ENCODE peak calls at places on chromosome 22, in ten cellular contexts. F is A549, H is body of pancreas, E is uterus, N is GM12891, L is heart left ventricle, K is stomach, Q is esophagus squamous epithelium, Y is sigmoid colon, R is breast epithelium. S is an unnamed sample.

GRCh38 chr22:26038365-26038764 is 130.9 kb upstream of the SEZ6L start:
- DNase-seq in F (no peak), H (no peak), E (no peak), N (no peak), L (no peak), K (no peak), Q (no peak), Y (no peak), R (no peak), S (no peak)

GRCh38 chr22:29765905-29766631 is 739 bp downstream of the ZMAT5 start:
- DNase-seq in F (no peak), H (no peak), E (no peak), N (peak), L (no peak), K (peak), Q (no peak), Y (no peak), R (no peak), S (peak)

GRCh38 chr22:20033045-20033706 is 12.3 kb downstream of the TANGO2 start:
- DNase-seq in F (no peak), H (peak), E (no peak), N (no peak), L (peak), K (peak), Q (no peak), Y (no peak), R (no peak), S (no peak)

GRCh38 chr22:20091690-20092476 is 11.8 kb downstream of the DGCR8 start:
- DNase-seq in F (no peak), H (no peak), E (no peak), N (no peak), L (peak), K (no peak), Q (no peak), Y (no peak), R (no peak), S (no peak)

GRCh38 chr22:35070451-35071093 is 4.6 kb downstream of the ISX start:
- DNase-seq in F (no peak), H (no peak), E (no peak), N (no peak), L (no peak), K (no peak), Q (no peak), Y (no peak), R (no peak), S (no peak)

GRCh38 chr22:17665884-17666283 is 27.3 kb downstream of the BCL2L13 start:
- DNase-seq in F (no peak), H (no peak), E (no peak), N (no peak), L (no peak), K (no peak), Q (no peak), Y (no peak), R (no peak), S (no peak)

GRCh38 chr22:27115816-27116256 is 458.4 kb downstream of the MIAT start:
- DNase-seq in F (peak), H (peak), E (no peak), N (no peak), L (no peak), K (peak), Q (no peak), Y (no peak), R (no peak), S (no peak)

GRCh38 chr22:46036558-46037408 is 59.8 kb upstream of the WNT7B start:
- DNase-seq in F (peak), H (peak), E (peak), N (no peak), L (peak), K (peak), Q (no peak), Y (peak), R (no peak), S (peak)

GRCh38 chr22:39297490-39298193 is 21.8 kb downstream of the RPL3 start:
- DNase-seq in F (no peak), H (peak), E (no peak), N (no peak), L (peak), K (peak), Q (no peak), Y (no peak), R (peak), S (peak)

GRCh38 chr22:50673231-50674126 is 856 bp downstream of the SHANK3 start:
- DNase-seq in F (no peak), H (no peak), E (no peak), N (no peak), L (no peak), K (no peak), Q (no peak), Y (no peak), R (no peak), S (no peak)

GRCh38 chr22:30285176-30285845 is 4.0 kb downstream of the CASTOR1 start:
- DNase-seq in F (no peak), H (no peak), E (no peak), N (no peak), L (no peak), K (no peak), Q (no peak), Y (no peak), R (no peak), S (no peak)

GRCh38 chr22:36153756-36154155 is 6.8 kb downstream of the APOL3 start:
- DNase-seq in F (no peak), H (no peak), E (no peak), N (no peak), L (no peak), K (no peak), Q (no peak), Y (no peak), R (no peak), S (no peak)

GRCh38 chr22:44639891-44640617 is 62.0 kb upstream of the PRR5 start:
- DNase-seq in F (no peak), H (no peak), E (no peak), N (no peak), L (peak), K (no peak), Q (no peak), Y (no peak), R (no peak), S (no peak)

GRCh38 chr22:50141891-50142363 is 28.6 kb upstream of the PANX2 start:
- DNase-seq in F (no peak), H (no peak), E (peak), N (no peak), L (no peak), K (no peak), Q (no peak), Y (peak), R (no peak), S (no peak)

GRCh38 chr22:39534591-39535301 is 2.2 kb upstream of the RPS19BP1 start:
- DNase-seq in F (peak), H (peak), E (peak), N (peak), L (peak), K (peak), Q (no peak), Y (peak), R (peak), S (peak)

GRCh38 chr22:30267382-30268302 is 991 bp upstream of the OSM start:
- DNase-seq in F (no peak), H (no peak), E (no peak), N (no peak), L (no peak), K (no peak), Q (no peak), Y (no peak), R (no peak), S (no peak)

GRCh38 chr22:48704335-48704734 is 1123.3 kb downstream of the BRD1 start:
- DNase-seq in F (no peak), H (no peak), E (no peak), N (no peak), L (peak), K (no peak), Q (no peak), Y (peak), R (no peak), S (no peak)
- TF ChIP-seq POLR2A in F (no peak), H (no peak), E (no peak), N (no peak), L (no peak), K (no peak), Q (no peak), Y (no peak), R (no peak), S (no peak)

GRCh38 chr22:41898645-41899044 is 16.2 kb downstream of the SHISA8 start:
- DNase-seq in F (no peak), H (no peak), E (no peak), N (no peak), L (no peak), K (no peak), Q (no peak), Y (no peak), R (no peak), S (no peak)

GRCh38 chr22:41899110-41899509 is 15.8 kb downstream of the SHISA8 start:
- DNase-seq in F (no peak), H (no peak), E (no peak), N (no peak), L (no peak), K (no peak), Q (no peak), Y (no peak), R (no peak), S (no peak)

GRCh38 chr22:41902016-41902415 is 12.9 kb downstream of the SHISA8 start:
- DNase-seq in F (no peak), H (no peak), E (no peak), N (no peak), L (no peak), K (no peak), Q (no peak), Y (no peak), R (no peak), S (no peak)

GRCh38 chr22:41900652-41901312 is 14.1 kb downstream of the SHISA8 start:
- DNase-seq in F (no peak), H (no peak), E (no peak), N (no peak), L (peak), K (no peak), Q (no peak), Y (no peak), R (no peak), S (no peak)

GRCh38 chr22:41899992-41900651 is 14.8 kb downstream of the SHISA8 start:
- DNase-seq in F (no peak), H (no peak), E (no peak), N (no peak), L (peak), K (no peak), Q (no peak), Y (no peak), R (no peak), S (no peak)
- TF ChIP-seq POLR2A in F (no peak), H (no peak), E (no peak), N (no peak), L (no peak), K (no peak), Q (no peak), Y (no peak), R (no peak), S (no peak)

DNA sequence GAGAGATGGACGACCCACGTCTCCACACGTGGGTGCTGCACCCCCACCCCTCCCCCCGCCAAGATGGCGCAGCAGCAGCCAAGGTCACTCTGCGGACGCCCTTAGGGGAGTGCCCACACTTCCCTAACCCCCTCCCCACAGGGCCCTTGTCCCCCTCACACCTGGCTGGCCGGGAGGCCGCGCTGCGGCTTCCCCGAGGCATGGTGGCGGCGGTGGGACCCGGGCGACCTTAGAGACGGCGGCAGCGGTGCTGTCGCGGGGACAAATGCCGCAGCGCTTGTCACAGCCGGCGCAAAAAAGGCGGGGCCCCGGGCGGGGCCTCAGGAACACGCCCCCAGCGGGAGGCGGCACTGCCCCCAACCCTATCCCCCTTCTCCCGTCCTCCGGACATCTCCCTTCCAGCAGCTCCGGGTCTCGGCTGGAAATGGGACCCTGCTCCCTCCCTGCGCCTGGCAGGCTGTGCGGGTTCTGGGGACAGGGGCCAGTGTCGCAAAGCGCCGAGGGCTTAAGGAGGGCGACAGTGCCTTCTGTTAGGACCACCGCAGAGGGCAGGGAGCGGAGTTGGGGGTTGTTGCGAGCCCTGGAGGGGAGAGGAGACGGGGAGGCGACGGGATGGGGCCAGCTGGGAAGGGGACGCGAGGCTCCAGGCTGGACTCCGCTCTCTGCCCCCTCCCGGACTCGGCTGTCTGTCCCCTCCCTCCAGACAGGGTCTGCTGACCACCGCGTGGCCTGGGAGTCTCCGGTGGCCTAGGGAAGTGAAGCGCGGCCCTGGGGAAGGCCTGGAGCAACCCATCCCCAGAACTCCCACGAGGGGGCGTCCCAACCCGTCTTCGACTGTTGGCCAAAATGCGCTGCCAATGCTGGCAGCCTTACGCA is at the start of gene CHCHD10:
- DNase-seq in F (peak), H (peak), E (peak), N (peak), L (peak), K (peak), Q (no peak), Y (peak), R (peak), S (peak)
- TF ChIP-seq POLR2A in F (peak), H (peak), E (no peak), N (peak), L (peak), K (no peak), Q (no peak), Y (peak), R (peak), S (peak)

GRCh38 chr22:37803636-37804371 is 3.9 kb upstream of the GCAT start:
- DNase-seq in F (no peak), H (no peak), E (no peak), N (no peak), L (no peak), K (no peak), Q (no peak), Y (no peak), R (no peak), S (no peak)

GRCh38 chr22:37806409-37807338 is 1.1 kb upstream of the GCAT start:
- DNase-seq in F (peak), H (peak), E (peak), N (no peak), L (no peak), K (peak), Q (no peak), Y (peak), R (peak), S (no peak)

GRCh38 chr22:37805878-37806277 is 1.9 kb upstream of the GCAT start:
- DNase-seq in F (no peak), H (no peak), E (no peak), N (no peak), L (no peak), K (no peak), Q (no peak), Y (no peak), R (no peak), S (no peak)

GRCh38 chr22:37804502-37804885 is 3.2 kb upstream of the GCAT start:
- DNase-seq in F (no peak), H (no peak), E (no peak), N (no peak), L (no peak), K (no peak), Q (no peak), Y (no peak), R (no peak), S (no peak)

GRCh38 chr22:37804886-37805857 is 2.6 kb upstream of the GCAT start:
- DNase-seq in F (peak), H (peak), E (peak), N (peak), L (peak), K (peak), Q (no peak), Y (peak), R (peak), S (peak)
- TF ChIP-seq POLR2A in F (peak), H (peak), E (peak), N (no peak), L (no peak), K (peak), Q (no peak), Y (peak), R (peak), S (peak)

GRCh38 chr22:41223535-41223934 is 17.2 kb downstream of the CHADL start:
- DNase-seq in F (no peak), H (no peak), E (no peak), N (no peak), L (no peak), K (no peak), Q (no peak), Y (no peak), R (no peak), S (no peak)
- TF ChIP-seq POLR2A in F (no peak), H (no peak), E (no peak), N (no peak), L (no peak), K (no peak), Q (no peak), Y (no peak), R (no peak), S (no peak)

S was measured in transverse colon.